ENCODE peak calls at places on chromosomes 5 and 9, in seven cellular contexts. V is tibial nerve, O is BE2C, Y is spleen, N is GM06990, D is fibroblast of lung, G is heart right ventricle. Z is an unnamed sample.

GRCh38 chr5:149466457-149466972 is 84.7 kb downstream of the CSNK1A1 start:
- DNase-seq in Y (peak; percentile 69), G (no peak), O (peak; percentile 82), V (no peak), D (peak; percentile 61), N (no peak), Z (no peak)

GRCh38 chr5:124343451-124343867 is 403.0 kb downstream of the ZNF608 start:
- DNase-seq in G (no peak), V (no peak), Y (no peak), N (no peak), D (peak; percentile 94), O (no peak), Z (no peak)

GRCh38 chr5:52943285-52943684 is 45.9 kb upstream of the ITGA2 start:
- DNase-seq in O (no peak), G (no peak), D (no peak), V (no peak), Y (no peak), N (no peak), Z (no peak)

GRCh38 chr5:74895906-74896305 is 29.7 kb upstream of the FAM169A start:
- DNase-seq in O (no peak), N (no peak), V (peak; percentile 40), Y (no peak), D (peak; percentile 82), G (peak; percentile 80), Z (peak; percentile 47)

GRCh38 chr9:4490705-4491620 is 695 bp downstream of the SLC1A1 start:
- DNase-seq in N (peak; percentile 31), V (no peak), Y (no peak), D (peak; percentile 8), O (no peak), G (no peak), Z (no peak)

GRCh38 chr9:132998861-132999635 is 20.6 kb downstream of the GFI1B start:
- DNase-seq in O (no peak), D (no peak), N (no peak), G (no peak), Y (peak; percentile 62), V (no peak), Z (no peak)

GRCh38 chr9:136949239-136949816 is 2.7 kb upstream of the LCN12 start:
- DNase-seq in D (no peak), V (no peak), O (no peak), Y (peak; percentile 81), N (no peak), G (no peak), Z (no peak)

GRCh38 chr5:98503582-98503981 is 269.9 kb upstream of the RGMB start:
- DNase-seq in O (no peak), G (no peak), D (no peak), N (no peak), Y (no peak), V (no peak), Z (no peak)

DNA sequence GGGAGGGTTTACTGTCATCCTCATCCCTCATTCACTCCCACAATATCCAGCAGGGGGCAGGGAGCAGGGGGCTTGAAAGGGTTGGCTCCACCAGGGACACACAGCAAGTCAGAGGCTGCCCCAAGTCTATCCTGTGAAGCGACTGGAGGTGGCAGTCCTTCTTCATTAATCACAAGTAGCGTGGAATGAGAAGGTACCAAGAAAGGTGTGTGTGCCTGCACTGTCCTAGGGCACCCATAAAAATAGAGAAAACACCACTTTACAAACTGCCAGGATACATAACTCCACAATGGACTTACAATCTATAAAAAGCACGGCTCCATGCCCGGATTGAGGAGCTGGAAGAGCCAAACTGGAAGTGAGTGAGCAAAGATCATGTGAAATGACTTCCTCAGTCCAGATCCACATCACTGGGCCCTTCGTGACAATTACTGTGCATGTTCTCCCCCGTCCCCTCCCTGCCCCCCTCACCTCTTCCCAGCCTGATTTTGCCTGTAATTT is 183.9 kb downstream of the SLIT3 start:
- DNase-seq in G (peak; percentile 27), O (peak; percentile 71), D (no peak), V (no peak), Y (no peak), N (no peak), Z (no peak)
- TF ChIP-seq CTCF in G (peak; percentile 10), O (peak; percentile 72), D (no peak), V (no peak), Y (no peak), N (no peak), Z (no peak)

GRCh38 chr9:33065157-33066076 is 11.1 kb downstream of the SMU1 start:
- DNase-seq in V (no peak), G (no peak), N (peak; percentile 54), O (no peak), Y (no peak), D (no peak), Z (no peak)
- H3K36me3 ChIP-seq in V (peaks cover 12% of the 10 kb centered on the region), G (no peaks in the 10 kb centered on the region), N (peaks cover 11% of the 10 kb centered on the region), O (peaks cover 60% of the 10 kb centered on the region), Y (peaks cover 100% of the 10 kb centered on the region), D (peaks cover 8% of the 10 kb centered on the region), Z (no peaks in the 10 kb centered on the region)

GRCh38 chr5:173554989-173555705 is 61.3 kb downstream of the BOD1 start:
- DNase-seq in V (no peak), N (no peak), D (no peak), Y (no peak), O (no peak), G (no peak), Z (no peak)
- H3K27me3 ChIP-seq in V (no peaks in the 10 kb centered on the region), N (no peaks in the 10 kb centered on the region), D (peaks cover 7% of the 10 kb centered on the region), Y (peaks cover 20% of the 10 kb centered on the region), O (peaks cover 63% of the 10 kb centered on the region), G (no peaks in the 10 kb centered on the region), Z (no peaks in the 10 kb centered on the region)

DNA sequence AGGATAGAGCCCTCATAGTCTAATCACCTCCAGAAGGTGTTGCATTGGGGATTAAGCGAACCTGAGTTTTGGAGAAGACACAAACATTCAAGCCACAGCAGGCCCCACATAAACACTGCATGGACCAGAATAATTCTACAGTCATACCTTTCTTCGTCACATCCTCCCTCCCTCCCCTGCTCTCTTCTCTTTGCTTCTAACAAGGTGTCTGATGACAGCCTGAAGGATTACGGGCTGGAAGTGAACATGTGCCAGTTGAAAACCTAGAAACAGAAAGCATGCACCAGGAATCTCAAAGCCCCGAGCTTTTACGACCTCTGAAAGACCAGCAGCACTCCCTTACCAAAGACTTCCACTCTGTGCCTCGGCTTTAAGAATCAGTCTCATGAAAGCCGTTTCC is 21.1 kb downstream of the MSX2 start:
- DNase-seq in D (no peak), O (no peak), Y (no peak), V (no peak), N (no peak), G (no peak), Z (no peak)
- TF ChIP-seq CTCF in D (no peak), O (no peak), Y (no peak), V (no peak), N (no peak), G (no peak), Z (no peak)

Z was measured in ovary.